ENCODE peak calls at places on chromosomes 16 and 17, in five cellular contexts. R is stomach, H is left ventricle myocardium inferior, D is activated B cell treated with CpG ODN at 0.5 μM for 24 hours, K is AG09309. F is an unnamed sample.

GRCh38 chr17:79073706-79074088 is 927 bp upstream of the ENGASE start:
- DNase-seq in K (no peak), R (no peak), D (no peak), H (no peak), F (no peak)

GRCh38 chr16:22427556-22427955 is 53.1 kb upstream of the CDR2 start:
- DNase-seq in R (no peak), H (no peak), D (no peak), K (no peak), F (no peak)

GRCh38 chr16:22638393-22639206 is 127.9 kb downstream of the NPIPB5 start:
- DNase-seq in H (no peak), D (no peak), K (peak; percentile 57), R (no peak), F (no peak)

GRCh38 chr16:24734382-24734781 is 4.9 kb downstream of the TNRC6A start:
- DNase-seq in D (no peak), H (no peak), R (no peak), K (no peak), F (no peak)

GRCh38 chr16:10402975-10403374 is 17.1 kb downstream of the ATF7IP2 start:
- DNase-seq in D (no peak), K (no peak), R (no peak), H (no peak), F (no peak)

GRCh38 chr16:57998484-57998883 is 2.0 kb downstream of the ZNF319 start:
- DNase-seq in H (peak; percentile 46), K (no peak), D (no peak), R (peak; percentile 46), F (no peak)

GRCh38 chr17:55842405-55843158 is 91.7 kb downstream of the PCTP start:
- DNase-seq in D (no peak), H (no peak), K (no peak), R (no peak), F (no peak)

GRCh38 chr17:29585080-29585751 is 4.2 kb downstream of the GIT1 start:
- DNase-seq in H (no peak), R (no peak), K (no peak), D (no peak), F (no peak)

GRCh38 chr17:63289931-63290330 is 156.2 kb downstream of the CYB561 start:
- DNase-seq in D (no peak), R (no peak), H (no peak), K (no peak), F (no peak)

GRCh38 chr17:1056761-1057160 is 59.8 kb downstream of the TIMM22 start:
- DNase-seq in R (no peak), K (no peak), H (no peak), D (no peak), F (no peak)

GRCh38 chr17:28473542-28473941 is at the start of gene SLC13A2:
- DNase-seq in H (no peak), K (no peak), D (no peak), R (peak; percentile 52), F (no peak)
- TF ChIP-seq CTCF in H (no peak), K (peak; percentile 7), D (no peak), R (no peak), F (peak; percentile 12)

GRCh38 chr16:88763502-88764053 is 21.4 kb downstream of the PIEZO1 start:
- DNase-seq in D (no peak), K (no peak), R (peak; percentile 42), H (no peak), F (peak; percentile 63)
- TF ChIP-seq CTCF in D (no peak), K (no peak), R (no peak), H (no peak), F (peak; percentile 38)

GRCh38 chr17:73621685-73622084 is 22.6 kb downstream of the SDK2 start:
- DNase-seq in R (no peak), H (no peak), D (no peak), K (no peak), F (no peak)
- TF ChIP-seq CTCF in R (no peak), H (no peak), D (no peak), K (no peak), F (no peak)

GRCh38 chr17:45719335-45720071 is 64.6 kb upstream of the CRHR1 start:
- DNase-seq in H (no peak), R (no peak), K (peak; percentile 84), D (no peak), F (no peak)
- TF ChIP-seq CTCF in H (peak; percentile 46), R (no peak), K (peak; percentile 66), D (no peak), F (peak; percentile 48)

DNA sequence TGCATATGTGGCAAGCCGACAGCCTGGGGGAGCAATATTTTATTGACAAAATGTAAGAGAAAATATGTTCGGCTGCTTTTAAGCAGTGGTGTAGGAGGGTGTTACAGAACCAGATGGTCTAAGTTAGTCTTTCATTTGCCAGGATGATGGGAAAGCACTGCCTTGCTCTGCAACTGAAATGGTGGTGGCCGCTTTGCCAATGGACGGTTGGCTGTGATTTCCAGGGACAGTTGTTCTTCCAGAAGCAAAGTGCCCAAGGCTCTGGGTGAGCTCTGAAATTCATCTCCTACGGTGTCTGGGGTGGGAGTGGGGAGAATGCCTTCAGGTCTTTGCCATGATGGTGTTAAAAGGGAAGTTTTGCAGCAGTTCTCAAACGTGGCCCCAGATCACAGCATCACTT is 469.3 kb downstream of the TOX3 start:
- DNase-seq in H (no peak), D (no peak), K (no peak), R (no peak), F (no peak)
- TF ChIP-seq CTCF in H (no peak), D (no peak), K (no peak), R (no peak), F (no peak)

F was measured in progenitor cell of endocrine pancreas.